ENCODE peak calls at places on chromosomes 12 and 14, in ten cellular contexts. H, I, J, M, S, D, P, B, Z and A are unnamed samples.

GRCh38 chr12:24185787-24186186 is 236.3 kb upstream of the SOX5 start:
- DNase-seq in H (no peak), I (no peak), J (no peak), M (no peak), S (no peak), D (no peak), P (no peak), B (no peak), Z (no peak), A (no peak)

GRCh38 chr12:124073636-124074035 is 100.6 kb downstream of the ZNF664 start:
- DNase-seq in H (no peak), I (no peak), J (no peak), M (no peak), S (peak; percentile 6), D (no peak), P (no peak), B (no peak), Z (no peak), A (no peak)

GRCh38 chr12:25269701-25270100 is 19.0 kb upstream of the KRAS start:
- DNase-seq in H (no peak), I (peak; percentile 11), J (peak; percentile 52), M (no peak), S (no peak), D (no peak), P (no peak), B (no peak), Z (no peak), A (no peak)

GRCh38 chr14:93113678-93114067 is 2.1 kb downstream of the ITPK1 start:
- DNase-seq in H (no peak), I (no peak), J (no peak), M (no peak), S (no peak), D (no peak), P (no peak), B (no peak), Z (no peak), A (no peak)

GRCh38 chr12:69467400-69467799 is 2.8 kb upstream of the FRS2 start:
- DNase-seq in H (no peak), I (no peak), J (no peak), M (no peak), S (no peak), D (no peak), P (no peak), B (no peak), Z (no peak), A (no peak)

GRCh38 chr12:67632005-67632404 is 16.5 kb upstream of the DYRK2 start:
- DNase-seq in H (no peak), I (no peak), J (no peak), M (no peak), S (no peak), D (no peak), P (no peak), B (no peak), Z (no peak), A (no peak)

GRCh38 chr12:2458113-2458414 is 336.7 kb upstream of the FKBP4 start:
- DNase-seq in H (no peak), I (no peak), J (no peak), M (no peak), S (no peak), D (no peak), P (no peak), B (peak; percentile 50), Z (no peak), A (peak; percentile 29)

GRCh38 chr12:113190761-113191160 is 5.2 kb downstream of the RITA1 start:
- DNase-seq in H (peak; percentile 49), I (peak; percentile 55), J (no peak), M (no peak), S (peak; percentile 54), D (no peak), P (no peak), B (no peak), Z (no peak), A (no peak)

GRCh38 chr12:48972213-48973021 is 882 bp upstream of the WNT10B start:
- DNase-seq in H (no peak), I (no peak), J (no peak), M (no peak), S (no peak), D (no peak), P (no peak), B (no peak), Z (no peak), A (no peak)

GRCh38 chr12:132211326-132211725 is 67.1 kb downstream of the NOC4L start:
- DNase-seq in H (no peak), I (no peak), J (no peak), M (no peak), S (no peak), D (no peak), P (no peak), B (no peak), Z (no peak), A (no peak)

GRCh38 chr12:25933001-25933400 is 25.5 kb upstream of the RASSF8 start:
- DNase-seq in H (no peak), I (no peak), J (no peak), M (no peak), S (no peak), D (no peak), P (no peak), B (no peak), Z (no peak), A (no peak)

GRCh38 chr14:90579088-90579487 is 182.3 kb downstream of the CALM1 start:
- DNase-seq in H (no peak), I (no peak), J (no peak), M (no peak), S (no peak), D (no peak), P (no peak), B (no peak), Z (no peak), A (no peak)

DNA sequence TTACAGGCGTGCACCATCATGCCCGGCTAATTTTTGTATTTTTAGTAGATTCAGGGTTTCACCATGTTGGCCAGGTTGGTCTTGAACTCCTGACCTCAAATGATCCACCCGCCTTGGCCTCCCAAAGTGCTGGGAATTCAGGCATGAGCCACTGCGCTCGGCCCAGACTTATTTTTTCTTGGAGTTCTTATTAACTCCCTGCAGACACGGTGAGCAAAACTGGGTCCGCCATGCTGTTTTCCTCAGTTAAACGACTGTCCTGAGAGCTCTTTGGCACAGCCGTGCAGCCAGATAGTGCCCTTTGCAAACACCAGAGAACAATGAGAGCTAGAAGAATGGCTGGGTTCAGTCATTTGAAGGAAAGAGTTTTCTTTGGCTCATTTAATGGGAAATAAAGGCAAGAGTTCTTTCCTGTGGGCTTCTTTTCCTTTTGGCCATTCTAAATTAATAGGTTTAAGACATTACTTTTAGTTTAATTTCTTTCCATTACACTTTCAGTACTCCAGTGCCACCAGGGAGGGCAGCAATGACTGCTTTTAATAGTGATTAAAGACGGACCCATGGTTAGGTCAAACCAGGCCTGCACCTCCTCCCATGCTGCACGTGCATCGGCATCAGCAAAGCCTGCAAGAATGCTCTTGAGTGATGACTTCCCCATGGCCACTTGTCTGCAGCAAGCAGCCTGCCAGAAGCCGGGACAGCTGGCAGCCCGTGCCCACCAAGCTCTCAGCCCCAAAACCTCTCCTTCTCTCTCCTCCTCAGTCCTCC is 60.7 kb downstream of the VCPKMT start:
- DNase-seq in H (no peak), I (no peak), J (no peak), M (no peak), S (no peak), D (no peak), P (no peak), B (no peak), Z (no peak), A (peak; percentile 36)
- TF ChIP-seq CTCF in H (no peak), I (no peak), J (peak; percentile 2), M (no peak), S (peak; percentile 43), D (no peak), P (no peak), B (no peak), Z (no peak), A (peak; percentile 16)

DNA sequence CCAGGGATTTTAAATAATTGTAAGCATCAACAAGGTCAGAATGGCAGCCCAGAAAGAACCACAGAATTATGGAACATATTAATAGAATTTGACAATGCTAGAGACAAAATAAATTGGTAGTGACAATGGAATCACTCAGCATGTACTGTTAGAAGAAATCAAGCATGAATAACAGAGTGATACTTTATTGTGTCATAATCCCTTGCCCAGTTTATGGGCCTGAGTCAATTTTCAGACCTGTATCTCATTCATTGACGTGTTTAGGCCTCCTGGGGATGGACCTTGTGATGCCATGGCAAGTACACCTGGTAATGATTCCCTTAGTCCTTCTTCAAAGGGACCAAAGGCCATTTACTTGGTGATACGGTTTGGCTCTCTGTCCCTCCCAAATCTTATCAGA is 12.8 kb upstream of the CCDC91 start:
- DNase-seq in H (no peak), I (peak; percentile 33), J (no peak), M (no peak), S (peak; percentile 64), D (no peak), P (no peak), B (no peak), Z (no peak), A (no peak)
- H3K4me3 ChIP-seq in H (no peak overlapping the region), I (no peak overlapping the region), J (no peak overlapping the region), M (no peak overlapping the region), S (no peak overlapping the region), D (no peak overlapping the region), P (no peak overlapping the region), B (no peak overlapping the region), Z (no peak overlapping the region), A (no peak overlapping the region)

DNA sequence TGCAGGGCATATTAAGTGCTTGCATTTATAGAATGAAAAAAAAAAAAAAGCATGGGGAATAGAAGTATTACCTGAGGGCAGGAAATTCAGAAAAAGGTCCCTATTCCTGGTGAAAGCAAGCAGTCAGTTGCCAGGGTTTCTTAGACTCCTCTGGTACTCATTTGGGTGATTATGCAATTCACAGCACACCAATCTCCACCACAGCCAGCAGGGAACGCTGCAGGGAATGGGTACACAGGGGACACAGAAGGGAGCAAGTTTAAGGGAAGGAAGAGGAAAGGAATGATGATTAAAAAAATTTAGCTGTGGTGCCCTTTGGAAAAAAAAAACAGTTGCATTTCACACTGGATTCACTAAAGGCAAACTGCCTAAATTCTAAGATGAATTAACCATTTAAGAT is 14.2 kb downstream of the BLTP3B start:
- DNase-seq in H (peak; percentile 74), I (peak; percentile 72), J (no peak), M (no peak), S (peak; percentile 54), D (no peak), P (no peak), B (peak; percentile 30), Z (peak; percentile 25), A (no peak)
- TF ChIP-seq CTCF in H (peak; percentile 71), I (peak; percentile 59), J (peak; percentile 7), M (no peak), S (peak; percentile 61), D (no peak), P (no peak), B (no peak), Z (no peak), A (peak; percentile 32)

DNA sequence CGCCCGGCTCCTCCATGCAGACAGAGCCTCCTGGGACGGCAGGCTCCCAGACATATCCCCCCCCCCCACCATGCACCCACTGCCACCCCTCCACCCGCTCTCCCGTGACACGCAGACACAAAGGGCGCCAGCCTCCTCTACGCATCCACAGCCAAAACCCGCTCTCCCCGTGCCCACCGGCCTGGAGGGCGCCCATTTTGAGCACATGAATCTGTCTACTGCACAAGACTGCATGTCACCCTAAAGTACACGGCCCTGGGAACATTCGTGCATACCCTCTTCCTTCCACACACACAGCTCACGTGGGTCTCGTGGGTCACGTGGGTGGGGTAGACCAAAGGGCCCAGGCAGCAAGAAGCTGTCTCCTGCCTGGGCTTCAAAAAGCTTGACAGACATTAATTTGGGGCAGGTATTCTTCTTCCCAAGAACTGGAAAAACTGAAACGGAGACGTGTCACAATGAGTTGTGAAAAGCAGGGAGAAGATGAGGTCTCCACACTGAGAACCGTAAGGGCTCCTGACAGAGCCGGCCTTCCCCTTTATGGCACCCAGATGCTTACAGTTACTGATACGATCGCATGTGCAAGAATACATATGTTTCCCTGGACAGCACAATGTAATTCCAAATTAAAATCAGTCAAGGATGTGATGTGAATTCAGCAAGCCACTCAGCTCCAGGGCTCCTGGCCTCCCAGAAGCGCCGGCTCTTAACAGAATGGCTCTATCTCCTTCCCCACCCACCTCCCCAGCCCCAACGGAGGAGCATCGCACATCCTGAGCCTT is 2.0 kb downstream of the TGFB3 start:
- DNase-seq in H (peak; percentile 34), I (peak; percentile 20), J (no peak), M (peak; percentile 57), S (no peak), D (peak; percentile 23), P (peak; percentile 54), B (peak; percentile 49), Z (peak; percentile 15), A (no peak)
- H3K4me3 ChIP-seq in H (peak overlapping the region; percentile 54), I (peak overlapping the region; percentile 63), J (no peak overlapping the region), M (peak overlapping the region; percentile 85), S (peak overlapping the region; percentile 96), D (peak overlapping the region; percentile 86), P (no peak overlapping the region), B (peak overlapping the region; percentile 66), Z (peak overlapping the region; percentile 2), A (no peak overlapping the region)